ENCODE peak calls at places on chromosome 6, in four cellular contexts. One of them, this sample, is unnamed.

GRCh38 chr6:138833819-138834539 is 38.1 kb downstream of the ECT2L start:
- DNase-seq in Karpas-422: peak; percentile 27
- DNase-seq in fibroblast of the conjunctiva: no peak
- DNase-seq in PC-3: no peak
- DNase-seq in this sample: no peak

GRCh38 chr6:140253096-140253495 is 878.6 kb upstream of the CITED2 start:
- DNase-seq in PC-3: peak; percentile 61
- DNase-seq in Karpas-422: no peak
- DNase-seq in fibroblast of the conjunctiva: no peak
- DNase-seq in this sample: no peak

GRCh38 chr6:152068622-152069261 is 261.3 kb downstream of the ESR1 start:
- DNase-seq in Karpas-422: no peak
- DNase-seq in fibroblast of the conjunctiva: no peak
- DNase-seq in PC-3: no peak
- DNase-seq in this sample: no peak

GRCh38 chr6:41055149-41055548 is 2.1 kb downstream of the APOBEC2 start:
- DNase-seq in PC-3: no peak
- DNase-seq in fibroblast of the conjunctiva: no peak
- DNase-seq in Karpas-422: no peak
- DNase-seq in this sample: no peak

GRCh38 chr6:163437466-163437865 is 22.9 kb downstream of the QKI start:
- DNase-seq in fibroblast of the conjunctiva: no peak
- DNase-seq in Karpas-422: no peak
- DNase-seq in PC-3: no peak
- DNase-seq in this sample: no peak

GRCh38 chr6:45021652-45022051 is 306.5 kb upstream of the RUNX2 start:
- DNase-seq in fibroblast of the conjunctiva: no peak
- DNase-seq in Karpas-422: no peak
- DNase-seq in PC-3: peak; percentile 27
- DNase-seq in this sample: peak; percentile 20

GRCh38 chr6:137926985-137927384 is 59.9 kb downstream of the TNFAIP3 start:
- DNase-seq in PC-3: no peak
- DNase-seq in Karpas-422: no peak
- DNase-seq in fibroblast of the conjunctiva: no peak
- DNase-seq in this sample: no peak

GRCh38 chr6:38027685-38028373 is 208.3 kb downstream of the ZFAND3 start:
- DNase-seq in fibroblast of the conjunctiva: no peak
- DNase-seq in PC-3: no peak
- DNase-seq in Karpas-422: no peak
- DNase-seq in this sample: no peak

GRCh38 chr6:159716247-159717086 is 10.8 kb upstream of the WTAP start:
- DNase-seq in fibroblast of the conjunctiva: peak; percentile 96
- DNase-seq in PC-3: peak; percentile 61
- DNase-seq in Karpas-422: no peak
- DNase-seq in this sample: peak; percentile 51

GRCh38 chr6:44651604-44652003 is 264.1 kb downstream of the CDC5L start:
- DNase-seq in fibroblast of the conjunctiva: no peak
- DNase-seq in PC-3: no peak
- DNase-seq in Karpas-422: no peak
- DNase-seq in this sample: no peak

GRCh38 chr6:90708410-90708809 is 121.5 kb upstream of the MAP3K7 start:
- DNase-seq in Karpas-422: no peak
- DNase-seq in fibroblast of the conjunctiva: no peak
- DNase-seq in PC-3: no peak
- DNase-seq in this sample: no peak

GRCh38 chr6:44222987-44223470 is 366 bp upstream of the SLC29A1 start:
- DNase-seq in Karpas-422: no peak
- DNase-seq in fibroblast of the conjunctiva: no peak
- DNase-seq in PC-3: peak; percentile 16
- DNase-seq in this sample: no peak

GRCh38 chr6:154370545-154370944 is 13.9 kb upstream of the IPCEF1 start:
- DNase-seq in fibroblast of the conjunctiva: peak; percentile 30
- DNase-seq in PC-3: peak; percentile 47
- DNase-seq in Karpas-422: no peak
- DNase-seq in this sample: peak; percentile 43

GRCh38 chr6:73652637-73653570 is 888 bp downstream of the SLC17A5 start:
- DNase-seq in Karpas-422: peak; percentile 89
- DNase-seq in fibroblast of the conjunctiva: peak; percentile 38
- DNase-seq in PC-3: peak; percentile 51
- DNase-seq in this sample: peak; percentile 62

GRCh38 chr6:156977527-156978291 is 200.5 kb downstream of the ARID1B start:
- DNase-seq in Karpas-422: no peak
- DNase-seq in PC-3: no peak
- DNase-seq in fibroblast of the conjunctiva: no peak
- DNase-seq in this sample: peak; percentile 64

GRCh38 chr6:42405025-42405424 is 46.7 kb downstream of the TRERF1 start:
- DNase-seq in PC-3: peak; percentile 41
- DNase-seq in Karpas-422: no peak
- DNase-seq in fibroblast of the conjunctiva: peak; percentile 22
- DNase-seq in this sample: peak; percentile 34

GRCh38 chr6:114581293-114581692 is 238.5 kb upstream of the HS3ST5 start:
- DNase-seq in PC-3: peak; percentile 1
- DNase-seq in fibroblast of the conjunctiva: no peak
- DNase-seq in Karpas-422: no peak
- DNase-seq in this sample: no peak

GRCh38 chr6:109523478-109523877 is 40.5 kb upstream of the ZBTB24 start:
- DNase-seq in PC-3: peak; percentile 79
- DNase-seq in Karpas-422: no peak
- DNase-seq in fibroblast of the conjunctiva: peak; percentile 35
- DNase-seq in this sample: no peak

GRCh38 chr6:26025047-26025893 is 62.0 kb upstream of the HFE start:
- DNase-seq in fibroblast of the conjunctiva: no peak
- DNase-seq in Karpas-422: no peak
- DNase-seq in PC-3: peak; percentile 72
- DNase-seq in this sample: peak; percentile 77

GRCh38 chr6:3285049-3285639 is 26.4 kb downstream of the PSMG4 start:
- DNase-seq in PC-3: no peak
- DNase-seq in Karpas-422: no peak
- DNase-seq in fibroblast of the conjunctiva: no peak
- DNase-seq in this sample: no peak

GRCh38 chr6:15987569-15987968 is 141.3 kb upstream of the MYLIP start:
- DNase-seq in Karpas-422: no peak
- DNase-seq in PC-3: peak; percentile 9
- DNase-seq in fibroblast of the conjunctiva: no peak
- DNase-seq in this sample: no peak

GRCh38 chr6:43120938-43121913 is 45.1 kb downstream of the PTK7 start:
- DNase-seq in Karpas-422: no peak
- DNase-seq in fibroblast of the conjunctiva: peak; percentile 97
- DNase-seq in PC-3: peak; percentile 86
- DNase-seq in this sample: peak; percentile 97

GRCh38 chr6:24603241-24603640 is 42.8 kb downstream of the KIAA0319 start:
- DNase-seq in PC-3: no peak
- DNase-seq in Karpas-422: no peak
- DNase-seq in fibroblast of the conjunctiva: no peak
- DNase-seq in this sample: no peak

GRCh38 chr6:16267428-16268263 is 29.3 kb downstream of the GMPR start:
- DNase-seq in fibroblast of the conjunctiva: no peak
- DNase-seq in Karpas-422: peak; percentile 12
- DNase-seq in PC-3: no peak
- DNase-seq in this sample: no peak

GRCh38 chr6:22664968-22665367 is 95.6 kb downstream of the HDGFL1 start:
- DNase-seq in Karpas-422: no peak
- DNase-seq in PC-3: peak; percentile 41
- DNase-seq in fibroblast of the conjunctiva: no peak
- DNase-seq in this sample: no peak

GRCh38 chr6:33858053-33858475 is 54.3 kb upstream of the MLN start:
- DNase-seq in PC-3: no peak
- DNase-seq in Karpas-422: no peak
- DNase-seq in fibroblast of the conjunctiva: no peak
- DNase-seq in this sample: no peak

GRCh38 chr6:110950443-110950842 is 8.1 kb upstream of the GTF3C6 start:
- DNase-seq in fibroblast of the conjunctiva: no peak
- DNase-seq in PC-3: no peak
- DNase-seq in Karpas-422: no peak
- DNase-seq in this sample: no peak

GRCh38 chr6:36655073-36655847 is 23.3 kb upstream of the CDKN1A start:
- DNase-seq in PC-3: no peak
- DNase-seq in fibroblast of the conjunctiva: no peak
- DNase-seq in Karpas-422: no peak
- DNase-seq in this sample: no peak

GRCh38 chr6:107496041-107496440 is 6.1 kb downstream of the SOBP start:
- DNase-seq in fibroblast of the conjunctiva: no peak
- DNase-seq in PC-3: no peak
- DNase-seq in Karpas-422: peak; percentile 53
- DNase-seq in this sample: no peak

GRCh38 chr6:134686071-134686470 is 263.8 kb downstream of the ALDH8A1 start:
- DNase-seq in PC-3: peak; percentile 31
- DNase-seq in fibroblast of the conjunctiva: no peak
- DNase-seq in Karpas-422: no peak
- DNase-seq in this sample: no peak

GRCh38 chr6:168064226-168064807 is 14.7 kb downstream of the FRMD1 start:
- DNase-seq in Karpas-422: no peak
- DNase-seq in PC-3: no peak
- DNase-seq in fibroblast of the conjunctiva: no peak
- DNase-seq in this sample: no peak

GRCh38 chr6:127952831-127953230 is 52.0 kb upstream of the THEMIS start:
- DNase-seq in PC-3: no peak
- DNase-seq in Karpas-422: no peak
- DNase-seq in fibroblast of the conjunctiva: no peak
- DNase-seq in this sample: no peak

GRCh38 chr6:626236-626635 is 30.7 kb downstream of the HUS1B start:
- DNase-seq in fibroblast of the conjunctiva: no peak
- DNase-seq in Karpas-422: no peak
- DNase-seq in PC-3: peak; percentile 12
- DNase-seq in this sample: no peak